ENCODE peak calls at places on chromosomes 6 and 20, in seven cellular contexts. B, E, J, H, O, T and G are unnamed samples.

GRCh38 chr6:38996676-38997075 is 51.9 kb upstream of the GLP1R start:
- DNase-seq in B (no peak), E (no peak), J (no peak), H (no peak), O (no peak), T (no peak), G (no peak)

GRCh38 chr6:38671885-38672467 is 31.0 kb downstream of the GLO1 start:
- DNase-seq in B (no peak), E (no peak), J (peak; percentile 28), H (peak; percentile 18), O (no peak), T (peak; percentile 82), G (peak; percentile 60)

GRCh38 chr6:159151266-159151855 is 17.8 kb upstream of the FNDC1 start:
- DNase-seq in B (no peak), E (peak; percentile 61), J (peak; percentile 51), H (peak; percentile 48), O (no peak), T (peak; percentile 54), G (peak; percentile 61)

GRCh38 chr6:159031826-159032225 is 13.0 kb downstream of the TAGAP start:
- DNase-seq in B (no peak), E (no peak), J (no peak), H (no peak), O (no peak), T (no peak), G (no peak)

GRCh38 chr20:2626853-2627541 is 25.4 kb upstream of the NOP56 start:
- DNase-seq in B (no peak), E (no peak), J (peak; percentile 72), H (peak; percentile 74), O (no peak), T (peak; percentile 22), G (peak; percentile 14)

GRCh38 chr20:48538058-48538825 is 289.6 kb downstream of the PREX1 start:
- DNase-seq in B (peak; percentile 59), E (peak; percentile 44), J (peak; percentile 6), H (no peak), O (no peak), T (peak; percentile 59), G (peak; percentile 7)

GRCh38 chr6:111057074-111057752 is 30.1 kb upstream of the SLC16A10 start:
- DNase-seq in B (no peak), E (peak; percentile 36), J (peak; percentile 50), H (peak; percentile 21), O (no peak), T (peak; percentile 73), G (peak; percentile 49)

GRCh38 chr20:58690851-58691250 is 1.7 kb upstream of the NPEPL1 start:
- DNase-seq in B (no peak), E (peak; percentile 24), J (no peak), H (no peak), O (no peak), T (no peak), G (no peak)

DNA sequence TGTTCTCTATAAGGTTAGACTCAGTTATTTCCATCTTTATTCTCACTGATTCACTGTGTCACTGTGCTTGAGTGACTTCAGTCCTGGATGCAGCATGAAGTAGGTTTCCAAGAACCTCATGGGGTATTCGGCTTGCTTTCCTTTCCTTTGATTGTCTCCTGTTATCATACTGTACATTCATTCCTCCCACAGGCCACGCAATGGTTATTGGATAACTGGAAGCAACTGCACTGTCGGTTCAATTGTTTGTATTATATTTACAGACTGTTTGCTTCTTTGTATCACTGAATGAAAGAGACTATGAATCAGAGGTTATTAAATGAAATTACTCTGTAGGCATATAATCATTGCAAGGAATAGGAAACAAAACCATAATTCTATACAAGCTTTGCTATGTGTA is 129.4 kb downstream of the MAP7 start:
- DNase-seq in B (no peak), E (no peak), J (no peak), H (no peak), O (no peak), T (no peak), G (no peak)
- H3K4me1 ChIP-seq in B (no peaks in the 10 kb centered on the region), E (no peaks in the 10 kb centered on the region), J (no peaks in the 10 kb centered on the region), H (no peaks in the 10 kb centered on the region), O (no peaks in the 10 kb centered on the region), T (peaks cover under 1% of the 10 kb centered on the region), G (no peaks in the 10 kb centered on the region)

GRCh38 chr20:63360850-63361497 is at the start of gene CHRNA4:
- DNase-seq in B (no peak), E (no peak), J (no peak), H (no peak), O (no peak), T (peak; percentile 56), G (no peak)

GRCh38 chr20:63363981-63364536 is 2.9 kb upstream of the CHRNA4 start:
- DNase-seq in B (no peak), E (no peak), J (no peak), H (no peak), O (no peak), T (no peak), G (no peak)

GRCh38 chr20:63363013-63363957 is 2.1 kb upstream of the CHRNA4 start:
- DNase-seq in B (no peak), E (no peak), J (no peak), H (no peak), O (no peak), T (no peak), G (no peak)

GRCh38 chr20:63361507-63362425 is 617 bp upstream of the CHRNA4 start:
- DNase-seq in B (no peak), E (no peak), J (no peak), H (no peak), O (no peak), T (peak; percentile 68), G (no peak)

DNA sequence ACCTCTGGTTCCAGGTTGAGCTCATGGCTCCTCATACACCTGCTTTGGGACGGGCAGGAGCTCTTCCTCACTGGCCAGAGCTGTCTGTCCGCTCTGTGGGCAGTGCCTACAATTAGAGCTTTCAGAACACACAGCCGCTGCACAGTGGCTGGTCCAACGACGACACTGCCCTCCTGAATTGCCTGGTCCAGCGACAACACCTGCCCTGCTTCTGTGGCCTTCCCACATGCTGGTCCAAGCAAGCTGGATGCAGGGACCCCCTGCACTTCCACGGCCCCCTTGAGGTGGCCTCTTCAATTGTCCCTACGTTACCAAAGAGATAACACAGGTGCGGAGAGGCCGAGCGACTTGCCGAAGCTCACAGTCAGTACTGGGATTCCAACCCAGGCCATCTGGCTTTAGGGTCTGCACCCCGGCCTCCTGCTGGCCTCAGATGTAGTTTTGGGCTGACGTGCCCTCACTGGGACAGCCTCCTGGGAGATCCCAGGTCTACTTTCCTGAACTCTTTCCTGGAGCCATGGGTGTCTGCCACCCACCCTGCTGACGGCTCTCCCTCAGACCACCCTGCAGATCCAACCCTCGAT is 1.4 kb upstream of the CHRNA4 start:
- DNase-seq in B (no peak), E (no peak), J (no peak), H (no peak), O (no peak), T (no peak), G (no peak)
- TF ChIP-seq POLR2AphosphoS5 in B (no peak), E (no peak), J (no peak), H (no peak), O (no peak), T (no peak), G (no peak)

GRCh38 chr20:32440758-32441078 is 82.6 kb downstream of the ASXL1 start:
- DNase-seq in B (peak; percentile 9), E (no peak), J (no peak), H (no peak), O (peak; percentile 20), T (no peak), G (no peak)

GRCh38 chr20:32441638-32442037 is 83.5 kb downstream of the ASXL1 start:
- DNase-seq in B (no peak), E (peak; percentile 10), J (no peak), H (no peak), O (peak; percentile 11), T (no peak), G (no peak)

GRCh38 chr20:32439132-32439829 is 81.2 kb downstream of the ASXL1 start:
- DNase-seq in B (peak; percentile 13), E (no peak), J (no peak), H (peak; percentile 5), O (peak; percentile 44), T (no peak), G (no peak)

GRCh38 chr20:32438331-32438858 is 80.3 kb downstream of the ASXL1 start:
- DNase-seq in B (peak; percentile 14), E (no peak), J (no peak), H (no peak), O (no peak), T (no peak), G (no peak)

GRCh38 chr20:32440069-32440757 is 82.1 kb downstream of the ASXL1 start:
- DNase-seq in B (no peak), E (peak; percentile 20), J (no peak), H (peak; percentile 3), O (no peak), T (no peak), G (no peak)
- H3K4me1 ChIP-seq in B (no peaks in the 10 kb centered on the region), E (peaks cover 20% of the 10 kb centered on the region), J (no peaks in the 10 kb centered on the region), H (no peaks in the 10 kb centered on the region), O (peaks cover 11% of the 10 kb centered on the region), T (peaks cover 17% of the 10 kb centered on the region), G (peaks cover 3% of the 10 kb centered on the region)

GRCh38 chr6:104312851-104313250 is 546.9 kb downstream of the HACE1 start:
- DNase-seq in B (no peak), E (no peak), J (no peak), H (no peak), O (no peak), T (no peak), G (no peak)
- TF ChIP-seq POLR2AphosphoS5 in B (no peak), E (no peak), J (no peak), H (no peak), O (no peak), T (no peak), G (no peak)

GRCh38 chr6:124823240-124824105 is 138.8 kb upstream of the RNF217 start:
- DNase-seq in B (no peak), E (no peak), J (no peak), H (no peak), O (peak; percentile 63), T (no peak), G (no peak)
- H3K4me1 ChIP-seq in B (no peaks in the 10 kb centered on the region), E (no peaks in the 10 kb centered on the region), J (no peaks in the 10 kb centered on the region), H (no peaks in the 10 kb centered on the region), O (peaks cover 28% of the 10 kb centered on the region), T (no peaks in the 10 kb centered on the region), G (no peaks in the 10 kb centered on the region)

GRCh38 chr6:70841115-70841514 is 115.7 kb downstream of the B3GAT2 start:
- DNase-seq in B (no peak), E (no peak), J (no peak), H (no peak), O (no peak), T (no peak), G (no peak)
- TF ChIP-seq POLR2AphosphoS5 in B (no peak), E (no peak), J (no peak), H (no peak), O (no peak), T (no peak), G (no peak)